ENCODE peak calls at places on chromosomes 3 and 15, in five cellular contexts. One of them, this sample, is unnamed.

GRCh38 chr3:156396851-156397250 is 158.1 kb downstream of the SSR3 start:
- DNase-seq in GM13977: no peak
- DNase-seq in PC-9: no peak
- DNase-seq in fibroblast of pulmonary artery: no peak
- DNase-seq in neural progenitor cell: no peak
- DNase-seq in this sample: no peak

GRCh38 chr3:53382106-53382505 is 34.8 kb upstream of the DCP1A start:
- DNase-seq in GM13977: no peak
- DNase-seq in PC-9: no peak
- DNase-seq in fibroblast of pulmonary artery: peak
- DNase-seq in neural progenitor cell: no peak
- DNase-seq in this sample: no peak

GRCh38 chr3:9884555-9885165 is 4.6 kb upstream of the CIDEC start:
- DNase-seq in GM13977: no peak
- DNase-seq in PC-9: peak
- DNase-seq in fibroblast of pulmonary artery: peak
- DNase-seq in neural progenitor cell: no peak
- DNase-seq in this sample: no peak

GRCh38 chr3:115401891-115402501 is 221.3 kb upstream of the GAP43 start:
- DNase-seq in GM13977: no peak
- DNase-seq in PC-9: no peak
- DNase-seq in fibroblast of pulmonary artery: peak
- DNase-seq in neural progenitor cell: no peak
- DNase-seq in this sample: no peak

GRCh38 chr15:87597346-87598052 is 659.0 kb downstream of the NTRK3 start:
- DNase-seq in GM13977: no peak
- DNase-seq in PC-9: no peak
- DNase-seq in fibroblast of pulmonary artery: peak
- DNase-seq in neural progenitor cell: no peak
- DNase-seq in this sample: peak

GRCh38 chr15:90873998-90874605 is 5.7 kb downstream of the FURIN start:
- DNase-seq in GM13977: no peak
- DNase-seq in PC-9: peak
- DNase-seq in fibroblast of pulmonary artery: no peak
- DNase-seq in neural progenitor cell: peak
- DNase-seq in this sample: no peak

GRCh38 chr3:138376663-138377062 is 28.3 kb downstream of the MRAS start:
- DNase-seq in GM13977: no peak
- DNase-seq in PC-9: no peak
- DNase-seq in fibroblast of pulmonary artery: no peak
- DNase-seq in neural progenitor cell: no peak
- DNase-seq in this sample: no peak

GRCh38 chr3:126927405-126927750 is 55.5 kb upstream of the PLXNA1 start:
- DNase-seq in GM13977: no peak
- DNase-seq in PC-9: no peak
- DNase-seq in fibroblast of pulmonary artery: no peak
- DNase-seq in neural progenitor cell: no peak
- DNase-seq in this sample: no peak

GRCh38 chr3:134376786-134377431 is 2.7 kb upstream of the AMOTL2 start:
- DNase-seq in GM13977: no peak
- DNase-seq in PC-9: no peak
- DNase-seq in fibroblast of pulmonary artery: no peak
- DNase-seq in neural progenitor cell: no peak
- DNase-seq in this sample: no peak

GRCh38 chr3:117916839-117917238 is 1117.8 kb downstream of the IGSF11 start:
- DNase-seq in GM13977: no peak
- DNase-seq in PC-9: no peak
- DNase-seq in fibroblast of pulmonary artery: no peak
- DNase-seq in neural progenitor cell: no peak
- DNase-seq in this sample: no peak

GRCh38 chr15:31345606-31346366 is 19.2 kb downstream of the KLF13 start:
- DNase-seq in GM13977: no peak
- DNase-seq in PC-9: no peak
- DNase-seq in fibroblast of pulmonary artery: no peak
- DNase-seq in neural progenitor cell: no peak
- DNase-seq in this sample: peak

GRCh38 chr3:17039579-17039978 is 154.8 kb downstream of the PLCL2 start:
- DNase-seq in GM13977: no peak
- DNase-seq in PC-9: peak
- DNase-seq in fibroblast of pulmonary artery: peak
- DNase-seq in neural progenitor cell: no peak
- DNase-seq in this sample: no peak

GRCh38 chr3:71087109-71088018 is 496.2 kb downstream of the FOXP1 start:
- DNase-seq in GM13977: peak
- DNase-seq in PC-9: no peak
- DNase-seq in fibroblast of pulmonary artery: peak
- DNase-seq in neural progenitor cell: no peak
- DNase-seq in this sample: peak

GRCh38 chr3:64000446-64001055 is 22.7 kb downstream of the PSMD6 start:
- DNase-seq in GM13977: no peak
- DNase-seq in PC-9: no peak
- DNase-seq in fibroblast of pulmonary artery: no peak
- DNase-seq in neural progenitor cell: no peak
- DNase-seq in this sample: no peak

GRCh38 chr15:85047271-85047948 is 65.8 kb downstream of the PDE8A start:
- DNase-seq in GM13977: no peak
- DNase-seq in PC-9: peak
- DNase-seq in fibroblast of pulmonary artery: peak
- DNase-seq in neural progenitor cell: no peak
- DNase-seq in this sample: peak

GRCh38 chr3:188421151-188421821 is 267.3 kb downstream of the LPP start:
- DNase-seq in GM13977: no peak
- DNase-seq in PC-9: no peak
- DNase-seq in fibroblast of pulmonary artery: peak
- DNase-seq in neural progenitor cell: no peak
- DNase-seq in this sample: no peak

DNA sequence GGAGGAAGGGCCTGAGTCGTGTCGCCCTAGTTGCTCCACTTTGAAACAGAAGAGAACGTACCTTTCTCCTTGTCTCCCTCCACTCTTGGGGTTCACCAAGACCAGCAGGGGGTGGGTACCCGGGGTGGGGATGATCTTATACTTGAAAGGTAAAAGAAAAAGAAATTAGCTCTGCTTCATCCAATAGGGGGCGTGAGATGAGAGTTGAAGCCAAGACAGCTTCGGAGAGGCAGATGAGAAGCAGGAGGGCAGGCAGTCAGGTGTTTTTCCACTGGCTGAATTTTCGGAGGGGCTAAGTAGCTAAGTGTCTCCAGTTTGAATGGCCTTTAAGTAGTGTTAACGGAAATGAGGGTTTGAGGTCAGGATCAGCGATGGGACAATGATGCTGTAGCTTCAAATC is 100.4 kb downstream of the DGKG start:
- DNase-seq in GM13977: peak
- DNase-seq in PC-9: no peak
- DNase-seq in fibroblast of pulmonary artery: no peak
- DNase-seq in neural progenitor cell: peak
- DNase-seq in this sample: no peak
- TF ChIP-seq CTCF in GM13977: peak
- TF ChIP-seq CTCF in PC-9: peak
- TF ChIP-seq CTCF in fibroblast of pulmonary artery: peak
- TF ChIP-seq CTCF in neural progenitor cell: peak
- TF ChIP-seq CTCF in this sample: peak

GRCh38 chr15:89492934-89493631 is 3.3 kb downstream of the RHCG start:
- DNase-seq in GM13977: no peak
- DNase-seq in PC-9: no peak
- DNase-seq in fibroblast of pulmonary artery: no peak
- DNase-seq in neural progenitor cell: no peak
- DNase-seq in this sample: no peak

GRCh38 chr15:89495638-89496145 is 691 bp downstream of the RHCG start:
- DNase-seq in GM13977: no peak
- DNase-seq in PC-9: peak
- DNase-seq in fibroblast of pulmonary artery: no peak
- DNase-seq in neural progenitor cell: no peak
- DNase-seq in this sample: no peak

GRCh38 chr15:89496155-89497098 is at the start of gene RHCG:
- DNase-seq in GM13977: peak
- DNase-seq in PC-9: peak
- DNase-seq in fibroblast of pulmonary artery: peak
- DNase-seq in neural progenitor cell: peak
- DNase-seq in this sample: peak

GRCh38 chr15:89494006-89494405 is 2.4 kb downstream of the RHCG start:
- DNase-seq in GM13977: no peak
- DNase-seq in PC-9: no peak
- DNase-seq in fibroblast of pulmonary artery: no peak
- DNase-seq in neural progenitor cell: no peak
- DNase-seq in this sample: no peak

GRCh38 chr15:89494941-89495637 is 1.3 kb downstream of the RHCG start:
- DNase-seq in GM13977: peak
- DNase-seq in PC-9: no peak
- DNase-seq in fibroblast of pulmonary artery: peak
- DNase-seq in neural progenitor cell: peak
- DNase-seq in this sample: peak
- TF ChIP-seq CTCF in GM13977: peak
- TF ChIP-seq CTCF in PC-9: peak
- TF ChIP-seq CTCF in fibroblast of pulmonary artery: peak
- TF ChIP-seq CTCF in neural progenitor cell: peak
- TF ChIP-seq CTCF in this sample: peak

GRCh38 chr15:25694238-25694584 is 168.9 kb downstream of the ATP10A start:
- DNase-seq in GM13977: no peak
- DNase-seq in PC-9: no peak
- DNase-seq in fibroblast of pulmonary artery: no peak
- DNase-seq in neural progenitor cell: no peak
- DNase-seq in this sample: no peak
- TF ChIP-seq CTCF in GM13977: no peak
- TF ChIP-seq CTCF in PC-9: no peak
- TF ChIP-seq CTCF in fibroblast of pulmonary artery: no peak
- TF ChIP-seq CTCF in neural progenitor cell: no peak
- TF ChIP-seq CTCF in this sample: peak

GRCh38 chr15:38768970-38769369 is 204.4 kb upstream of the RASGRP1 start:
- DNase-seq in GM13977: no peak
- DNase-seq in PC-9: no peak
- DNase-seq in fibroblast of pulmonary artery: peak
- DNase-seq in neural progenitor cell: peak
- DNase-seq in this sample: peak
- TF ChIP-seq CTCF in GM13977: no peak
- TF ChIP-seq CTCF in PC-9: no peak
- TF ChIP-seq CTCF in fibroblast of pulmonary artery: peak
- TF ChIP-seq CTCF in neural progenitor cell: peak
- TF ChIP-seq CTCF in this sample: no peak

GRCh38 chr3:94365006-94365405 is 302.1 kb downstream of the NSUN3 start:
- DNase-seq in GM13977: no peak
- DNase-seq in PC-9: no peak
- DNase-seq in fibroblast of pulmonary artery: no peak
- DNase-seq in neural progenitor cell: no peak
- DNase-seq in this sample: no peak
- TF ChIP-seq CTCF in GM13977: no peak
- TF ChIP-seq CTCF in PC-9: no peak
- TF ChIP-seq CTCF in fibroblast of pulmonary artery: no peak
- TF ChIP-seq CTCF in neural progenitor cell: no peak
- TF ChIP-seq CTCF in this sample: no peak